ENCODE peak calls at places on chromosomes 7 and 10, in seven cellular contexts. U is colonic mucosa, C is PC-9, Q is PC-3, T is lung, J is IMR-90, V is psoas muscle. K is an unnamed sample.

GRCh38 chr7:8441602-8442294 is 8.3 kb downstream of the NXPH1 start:
- DNase-seq in Q (no peak), C (no peak), U (no peak), J (no peak), T (no peak), V (no peak), K (no peak)

GRCh38 chr10:116952729-116953128 is 52.3 kb downstream of the SHTN1 start:
- DNase-seq in J (no peak), C (no peak), Q (no peak), V (no peak), T (no peak), U (no peak), K (no peak)

GRCh38 chr10:90817173-90817889 is 40.5 kb downstream of the HTR7 start:
- DNase-seq in J (no peak), T (no peak), C (no peak), Q (no peak), V (no peak), U (no peak), K (no peak)

GRCh38 chr10:66259836-66260235 is 666.0 kb upstream of the LRRTM3 start:
- DNase-seq in U (no peak), T (no peak), J (no peak), Q (no peak), C (no peak), V (no peak), K (no peak)

GRCh38 chr10:93993782-93994668 is at the start of gene PLCE1:
- DNase-seq in U (peak), V (peak), T (peak), C (peak), Q (peak), J (peak), K (peak)

GRCh38 chr7:23931633-23932032 is 221.6 kb downstream of the STK31 start:
- DNase-seq in T (no peak), C (no peak), V (no peak), Q (peak), U (no peak), J (no peak), K (no peak)

GRCh38 chr10:99292159-99292558 is 37.0 kb upstream of the CNNM1 start:
- DNase-seq in Q (peak), V (no peak), T (no peak), U (no peak), C (peak), J (peak), K (peak)

GRCh38 chr10:25694206-25694933 is 239.7 kb upstream of the MYO3A start:
- DNase-seq in T (no peak), V (no peak), J (no peak), C (no peak), U (no peak), Q (no peak), K (no peak)

GRCh38 chr7:7190142-7190541 is 7.8 kb downstream of the C1GALT1 start:
- DNase-seq in T (no peak), Q (no peak), C (no peak), U (no peak), J (peak), V (no peak), K (peak)

GRCh38 chr10:11874568-11875182 is 51.5 kb downstream of the PROSER2 start:
- DNase-seq in Q (peak), J (peak), V (peak), T (peak), U (peak), C (peak), K (peak)

GRCh38 chr7:101402081-101402779 is 39.6 kb downstream of the COL26A1 start:
- DNase-seq in U (no peak), J (peak), Q (peak), T (no peak), C (peak), V (no peak), K (peak)

GRCh38 chr7:3195160-3195559 is 105.9 kb upstream of the SDK1 start:
- DNase-seq in U (no peak), C (no peak), J (no peak), Q (no peak), V (no peak), T (no peak), K (no peak)

GRCh38 chr10:98963608-98964007 is 272.0 kb downstream of the HPSE2 start:
- DNase-seq in Q (no peak), C (no peak), U (no peak), T (no peak), J (peak), V (no peak), K (no peak)

GRCh38 chr7:16034353-16034752 is 347.9 kb upstream of the MEOX2 start:
- DNase-seq in T (no peak), Q (peak), U (no peak), V (no peak), J (peak), C (no peak), K (peak)

GRCh38 chr7:31017036-31017747 is 34.9 kb upstream of the ADCYAP1R1 start:
- DNase-seq in U (no peak), V (no peak), J (no peak), C (no peak), T (no peak), Q (no peak), K (no peak)

DNA sequence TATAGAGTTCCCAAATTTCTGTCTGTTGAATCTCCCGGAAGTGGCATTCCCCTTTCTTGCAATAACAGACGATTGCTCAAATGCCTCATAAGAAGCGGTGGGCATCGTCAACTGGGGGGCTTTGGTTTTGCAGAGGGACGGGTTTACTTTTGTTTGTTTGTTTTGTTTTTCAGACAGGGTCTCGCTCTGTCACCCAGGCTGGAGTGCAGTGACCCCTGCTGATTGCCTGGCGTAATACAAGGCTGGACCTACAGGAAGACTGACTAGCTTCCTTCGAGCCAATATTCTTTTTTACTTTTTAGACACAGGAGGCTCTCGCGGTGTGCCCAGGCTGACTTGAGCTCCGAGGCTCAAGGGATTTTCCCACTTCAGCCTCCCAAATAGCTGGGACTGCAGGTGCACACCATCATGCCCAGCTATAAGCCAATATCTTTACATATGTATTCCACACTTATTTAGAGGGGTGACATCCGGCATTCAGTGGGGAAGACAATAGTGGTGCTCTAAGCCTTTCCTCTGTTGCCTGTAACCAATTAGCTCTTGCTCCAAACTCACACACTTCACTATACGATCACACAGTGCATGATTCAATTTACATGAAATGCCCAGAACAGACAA is 58.1 kb downstream of the FHIP2A start:
- DNase-seq in J (peak), U (no peak), T (no peak), Q (peak), V (no peak), C (no peak), K (peak)
- TF ChIP-seq CTCF in J (peak), U (no peak), T (peak), Q (peak), V (peak), C (peak), K (peak)

DNA sequence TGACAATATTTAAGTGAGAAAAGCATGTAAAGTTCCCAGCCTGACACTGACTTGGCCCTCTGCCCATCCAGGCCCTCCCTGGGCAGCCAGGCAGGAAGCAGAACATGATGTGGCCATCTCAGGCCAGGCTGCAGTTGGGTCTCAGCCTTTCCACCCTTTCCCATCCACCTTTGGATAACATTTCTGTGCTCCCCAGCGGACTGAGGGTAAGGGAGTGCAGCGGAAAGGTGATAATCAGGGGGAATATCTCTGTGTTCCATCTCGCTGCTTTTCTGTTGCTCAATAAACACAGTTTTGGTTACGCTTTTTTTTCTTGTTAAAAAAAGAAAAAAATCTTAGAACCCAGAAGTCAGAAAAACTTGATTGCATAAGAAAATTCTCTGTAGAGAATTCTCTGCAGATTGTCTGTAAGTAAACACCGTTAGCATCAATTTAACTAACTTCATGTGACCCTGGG is 37.2 kb upstream of the TARP start:
- DNase-seq in V (peak), C (no peak), Q (no peak), U (no peak), J (no peak), T (no peak), K (peak)
- H3K4me3 ChIP-seq in V (peak), C (no peak), Q (peak), U (peak), J (no peak), T (no peak), K (no peak)

DNA sequence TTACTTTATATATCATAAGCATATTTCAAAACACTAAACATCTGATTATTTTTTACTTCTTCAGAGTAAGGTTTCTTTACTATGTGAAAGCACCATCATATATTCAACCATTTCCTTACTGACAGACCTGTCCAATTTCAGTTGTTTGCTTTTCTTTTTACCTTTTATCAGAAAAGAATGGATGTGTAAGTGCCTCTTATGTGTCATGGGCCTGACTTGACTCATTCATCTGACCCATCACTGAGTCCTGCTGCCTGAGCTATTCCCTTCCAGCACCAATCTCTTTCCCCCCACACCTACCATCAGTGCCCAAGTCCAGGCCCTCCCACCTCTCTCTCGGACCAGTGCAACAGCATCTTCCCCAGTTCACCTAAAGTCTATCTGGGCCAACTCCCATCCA is 41.7 kb upstream of the ARID5B start:
- DNase-seq in Q (peak), J (no peak), U (no peak), C (no peak), V (no peak), T (no peak), K (no peak)
- TF ChIP-seq CTCF in Q (no peak), J (no peak), U (no peak), C (no peak), V (no peak), T (no peak), K (no peak)

GRCh38 chr7:145489609-145490008 is 627.0 kb upstream of the CNTNAP2 start:
- DNase-seq in T (no peak), Q (no peak), V (no peak), C (no peak), J (no peak), U (no peak), K (no peak)
- H3K4me3 ChIP-seq in T (no peak), Q (no peak), V (no peak), C (no peak), J (no peak), U (no peak), K (no peak)

DNA sequence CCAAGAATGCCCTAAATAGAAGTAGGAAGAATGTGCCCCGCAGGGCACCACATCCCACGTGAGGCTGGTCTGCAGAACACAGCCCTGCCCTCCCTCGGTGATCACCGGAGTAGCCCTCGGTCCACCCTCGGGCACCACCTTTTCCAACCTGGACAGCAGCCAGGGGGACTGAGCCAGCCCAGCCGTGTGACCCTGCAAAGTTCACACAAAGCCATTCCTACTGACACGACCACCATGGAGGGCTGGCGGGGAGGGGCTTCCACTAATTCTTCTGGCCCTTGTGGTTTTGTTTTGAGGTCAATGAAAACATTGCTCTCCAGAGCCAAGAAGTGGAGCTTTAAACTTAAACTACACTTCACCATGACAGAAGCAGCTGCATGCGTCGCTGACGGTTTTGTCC is 132.1 kb downstream of the TCERG1L start:
- DNase-seq in V (no peak), J (no peak), Q (no peak), U (no peak), T (no peak), C (no peak), K (no peak)
- TF ChIP-seq CTCF in V (no peak), J (no peak), Q (no peak), U (no peak), T (no peak), C (no peak), K (no peak)

GRCh38 chr7:157785021-157785441 is 448.2 kb downstream of the DNAJB6 start:
- DNase-seq in T (no peak), C (no peak), J (no peak), Q (no peak), U (no peak), V (no peak), K (no peak)
- H3K4me3 ChIP-seq in T (no peak), C (no peak), J (no peak), Q (no peak), U (no peak), V (no peak), K (no peak)

DNA sequence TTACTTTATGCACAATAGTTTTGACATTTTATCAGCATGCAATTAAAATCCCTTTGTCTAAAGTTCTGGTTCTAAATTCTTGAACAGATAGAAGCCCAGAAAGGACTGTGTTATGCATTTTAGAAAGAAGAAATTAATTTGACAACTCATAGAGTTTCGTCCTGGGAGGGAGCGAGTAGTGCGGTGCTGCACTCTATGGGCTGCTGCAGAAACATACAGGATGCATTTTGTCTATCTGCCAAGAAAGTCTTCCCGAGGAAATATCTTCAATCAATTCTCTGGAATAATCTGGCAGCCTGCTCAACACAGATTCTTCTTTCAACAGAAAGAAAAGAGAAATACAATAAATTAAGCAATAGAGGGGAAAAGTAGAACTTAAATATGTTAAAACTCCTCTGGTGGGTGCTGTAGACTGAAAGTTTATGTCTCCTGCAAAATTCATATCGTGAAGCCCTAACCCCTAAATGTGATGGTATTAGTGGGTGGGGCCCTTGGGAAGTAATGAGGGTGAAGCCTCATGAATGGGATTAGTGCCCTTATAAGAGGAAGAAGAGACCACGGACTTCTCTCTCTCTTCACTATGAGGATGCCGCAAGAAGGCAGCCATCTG is 39.0 kb upstream of the IFRD1 start:
- DNase-seq in T (no peak), C (no peak), V (no peak), J (peak), Q (peak), U (no peak), K (peak)
- TF ChIP-seq CTCF in T (peak), C (peak), V (peak), J (peak), Q (peak), U (peak), K (peak)

GRCh38 chr7:149851449-149851848 is 13.3 kb downstream of the ZNF862 start:
- DNase-seq in J (no peak), Q (no peak), U (no peak), C (no peak), V (no peak), T (no peak), K (no peak)

GRCh38 chr7:149853157-149853556 is 15.0 kb downstream of the ZNF862 start:
- DNase-seq in Q (no peak), U (no peak), T (no peak), J (peak), V (no peak), C (no peak), K (no peak)

GRCh38 chr7:149850007-149850594 is 11.9 kb downstream of the ZNF862 start:
- DNase-seq in J (no peak), U (no peak), V (no peak), C (no peak), T (no peak), Q (no peak), K (no peak)

GRCh38 chr7:149849174-149849573 is 11.0 kb downstream of the ZNF862 start:
- DNase-seq in J (no peak), U (no peak), Q (no peak), C (no peak), V (no peak), T (no peak), K (no peak)

GRCh38 chr7:149850716-149851115 is 12.5 kb downstream of the ZNF862 start:
- DNase-seq in V (no peak), T (no peak), J (no peak), C (no peak), U (no peak), Q (no peak), K (no peak)
- H3K4me3 ChIP-seq in V (no peak), T (no peak), J (no peak), C (no peak), U (no peak), Q (no peak), K (no peak)